ENCODE peak calls at places on chromosome 22, in four cellular contexts. M, R, Z and H are unnamed samples.

GRCh38 chr22:17827466-17827865 is 53.2 kb upstream of the BID start:
- DNase-seq in M (no peak), R (no peak), Z (no peak), H (no peak)

GRCh38 chr22:50507421-50507990 is at the start of gene LMF2:
- DNase-seq in M (peak), R (no peak), Z (peak), H (peak)

GRCh38 chr22:47540011-47540410 is 777.6 kb downstream of the TBC1D22A start:
- DNase-seq in M (no peak), R (no peak), Z (no peak), H (no peak)

GRCh38 chr22:20080776-20081654 is 974 bp downstream of the DGCR8 start:
- DNase-seq in M (peak), R (no peak), Z (peak), H (peak)

GRCh38 chr22:48832592-48832991 is 995.1 kb downstream of the BRD1 start:
- DNase-seq in M (no peak), R (no peak), Z (peak), H (no peak)

GRCh38 chr22:50220603-50221409 is 20.0 kb downstream of the SELENOO start:
- DNase-seq in M (no peak), R (no peak), Z (no peak), H (no peak)

GRCh38 chr22:43346521-43346929 is 3.4 kb upstream of the SCUBE1 start:
- DNase-seq in M (peak), R (no peak), Z (peak), H (peak)

GRCh38 chr22:39535302-39535805 is 2.8 kb upstream of the RPS19BP1 start:
- DNase-seq in M (no peak), R (no peak), Z (no peak), H (no peak)

GRCh38 chr22:39621826-39622225 is 51.3 kb downstream of the CACNA1I start:
- DNase-seq in M (no peak), R (no peak), Z (no peak), H (no peak)

GRCh38 chr22:46267431-46268279 is at the start of gene TTC38:
- DNase-seq in M (peak), R (no peak), Z (peak), H (peak)

GRCh38 chr22:50730013-50730891 is 7.8 kb upstream of the ACR start:
- DNase-seq in M (no peak), R (no peak), Z (no peak), H (no peak)

GRCh38 chr22:46866591-46866990 is 104.1 kb downstream of the TBC1D22A start:
- DNase-seq in M (no peak), R (no peak), Z (no peak), H (no peak)

GRCh38 chr22:19880786-19881569 is 26.3 kb upstream of the GNB1L start:
- DNase-seq in M (peak), R (no peak), Z (peak), H (peak)

GRCh38 chr22:30226192-30226832 is 20.2 kb downstream of the LIF start:
- DNase-seq in M (peak), R (no peak), Z (no peak), H (no peak)

GRCh38 chr22:17931400-17931825 is 92.9 kb downstream of the MICAL3 start:
- DNase-seq in M (no peak), R (no peak), Z (no peak), H (no peak)

GRCh38 chr22:40345801-40346177 is 511 bp upstream of the ADSL start:
- DNase-seq in M (peak), R (no peak), Z (peak), H (peak)

GRCh38 chr22:46942816-46943783 is 180.7 kb downstream of the TBC1D22A start:
- DNase-seq in M (no peak), R (no peak), Z (no peak), H (no peak)

GRCh38 chr22:30871391-30872281 is 96.9 kb downstream of the MORC2 start:
- DNase-seq in M (no peak), R (no peak), Z (no peak), H (no peak)

GRCh38 chr22:19387575-19387974 is 44.0 kb downstream of the HIRA start:
- DNase-seq in M (no peak), R (no peak), Z (no peak), H (no peak)

GRCh38 chr22:30015229-30015797 is 65.0 kb upstream of the HORMAD2 start:
- DNase-seq in M (no peak), R (no peak), Z (no peak), H (no peak)

GRCh38 chr22:36298601-36299000 is 45.7 kb downstream of the APOL1 start:
- DNase-seq in M (no peak), R (no peak), Z (no peak), H (no peak)

GRCh38 chr22:36299911-36300310 is 47.0 kb downstream of the APOL1 start:
- DNase-seq in M (no peak), R (no peak), Z (no peak), H (no peak)

GRCh38 chr22:36298118-36298517 is 45.2 kb downstream of the APOL1 start:
- DNase-seq in M (no peak), R (no peak), Z (no peak), H (no peak)

GRCh38 chr22:36300396-36301212 is 47.7 kb downstream of the APOL1 start:
- DNase-seq in M (no peak), R (no peak), Z (no peak), H (no peak)

GRCh38 chr22:36299295-36299694 is 46.4 kb downstream of the APOL1 start:
- DNase-seq in M (no peak), R (no peak), Z (no peak), H (no peak)
- TF ChIP-seq FOXM1 in M (no peak), R (no peak), Z (no peak), H (no peak)

DNA sequence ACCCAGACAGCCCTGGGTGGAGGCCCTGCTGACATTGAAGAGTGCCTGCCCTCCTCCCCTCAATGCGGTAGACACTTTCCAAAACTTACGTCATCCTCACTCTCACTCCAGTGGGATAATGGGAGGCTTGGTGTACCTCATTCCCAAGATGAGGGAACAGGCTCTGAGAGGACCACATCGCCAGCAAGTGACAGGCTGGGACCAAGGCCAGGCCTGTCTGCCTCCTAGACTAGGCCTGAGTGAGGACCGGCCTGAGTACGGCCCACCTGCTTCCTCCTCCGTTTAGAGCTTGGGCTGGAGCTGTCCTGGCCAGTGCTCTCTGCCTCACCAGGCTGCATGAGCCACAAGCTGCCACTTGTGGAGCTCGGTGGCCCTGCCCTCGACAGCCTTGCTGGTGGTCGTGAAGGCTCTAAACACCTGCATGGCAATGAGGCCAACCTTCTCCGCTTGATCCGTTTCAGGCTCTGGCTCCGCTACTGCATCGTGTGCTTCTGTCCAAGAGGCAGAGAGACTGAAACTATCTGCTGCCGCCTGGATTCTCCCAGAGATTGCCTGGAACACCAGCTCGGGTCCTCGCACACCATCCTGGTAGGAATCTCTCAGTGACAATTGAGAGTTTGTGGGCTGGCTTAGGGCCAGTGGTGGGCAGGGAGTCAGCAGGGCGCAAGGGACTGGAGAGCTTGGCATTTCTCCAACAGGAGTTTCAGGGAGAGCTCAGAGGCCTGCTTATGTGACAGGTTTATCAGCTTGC is 9.5 kb downstream of the LRRC75B start:
- DNase-seq in M (peak), R (no peak), Z (no peak), H (no peak)
- TF ChIP-seq TARDBP in M (no peak), R (no peak), Z (no peak), H (no peak)

DNA sequence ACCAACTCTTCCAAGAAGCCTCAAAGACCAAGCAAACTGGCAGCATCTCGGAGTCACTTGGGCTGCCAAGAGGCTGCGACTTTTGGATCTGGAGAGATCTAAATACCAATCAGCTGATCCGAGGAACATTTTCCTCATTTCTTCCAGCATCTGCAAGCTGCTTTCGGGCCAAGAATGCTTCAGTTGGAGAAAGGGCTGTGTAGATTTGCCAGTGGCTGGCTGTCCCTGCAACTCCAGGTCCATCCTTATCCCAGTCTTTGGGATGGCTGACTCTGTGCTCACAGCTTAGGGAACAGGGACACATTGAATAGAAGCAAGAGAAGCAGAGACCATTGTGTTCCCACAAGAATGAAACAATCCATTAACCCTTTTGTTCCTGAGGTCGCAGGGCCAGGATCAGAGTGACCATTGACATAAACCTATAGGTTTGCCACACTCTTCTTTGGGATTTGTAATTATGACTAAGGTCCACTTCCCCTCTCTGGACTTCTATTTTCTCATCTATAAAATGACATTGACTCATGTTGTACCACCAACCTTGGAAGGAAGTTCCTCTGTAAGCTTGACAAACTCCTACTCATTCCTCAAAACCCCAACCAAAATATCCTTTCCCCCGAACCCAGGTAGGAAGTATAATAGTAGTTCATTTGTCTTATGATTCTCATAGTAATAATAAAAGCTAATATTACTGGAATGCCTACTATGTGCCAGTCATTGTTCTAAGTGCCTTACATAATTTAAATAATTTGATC is 340.8 kb downstream of the MN1 start:
- DNase-seq in M (no peak), R (no peak), Z (no peak), H (no peak)
- TF ChIP-seq FOXM1 in M (no peak), R (no peak), Z (no peak), H (no peak)

DNA sequence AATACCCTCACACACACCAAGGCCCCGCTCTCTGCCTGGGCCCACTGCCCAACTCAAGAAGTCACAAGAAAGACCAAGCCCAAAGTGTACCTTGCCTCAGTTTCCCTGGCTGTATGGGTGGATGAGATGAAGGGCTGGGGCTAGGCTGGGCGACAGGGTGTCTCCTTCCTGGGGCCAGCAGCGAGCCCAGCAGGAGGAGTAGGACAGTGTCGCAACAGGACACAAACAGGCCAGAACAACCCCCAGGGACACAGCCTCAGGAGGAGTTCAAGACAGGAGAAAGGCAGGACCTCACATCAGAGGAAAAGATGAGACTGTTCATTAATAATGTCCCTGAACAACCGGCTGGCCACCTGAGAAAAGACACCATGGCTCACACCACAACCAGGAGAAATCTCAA is 13.3 kb downstream of the CSNK1E start:
- DNase-seq in M (no peak), R (no peak), Z (no peak), H (no peak)
- TF ChIP-seq TARDBP in M (no peak), R (no peak), Z (no peak), H (no peak)

GRCh38 chr22:25054943-25055511 is 102.5 kb downstream of the KIAA1671 start:
- DNase-seq in M (no peak), R (no peak), Z (no peak), H (no peak)
- TF ChIP-seq FOXM1 in M (no peak), R (no peak), Z (no peak), H (no peak)

GRCh38 chr22:45082795-45083194 is 73.0 kb upstream of the PHF21B start:
- DNase-seq in M (no peak), R (no peak), Z (peak), H (peak)

GRCh38 chr22:45077826-45078334 is 68.1 kb upstream of the PHF21B start:
- DNase-seq in M (no peak), R (no peak), Z (no peak), H (no peak)

GRCh38 chr22:45087802-45088201 is 75.9 kb upstream of the NUP50 start:
- DNase-seq in M (no peak), R (no peak), Z (no peak), H (no peak)

GRCh38 chr22:45084400-45084920 is 74.7 kb upstream of the PHF21B start:
- DNase-seq in M (no peak), R (no peak), Z (no peak), H (no peak)

GRCh38 chr22:45083659-45084305 is 74.0 kb upstream of the PHF21B start:
- DNase-seq in M (no peak), R (no peak), Z (no peak), H (no peak)
- TF ChIP-seq TARDBP in M (no peak), R (no peak), Z (no peak), H (no peak)

GRCh38 chr22:35400335-35400680 is 368 bp downstream of the MCM5 start:
- DNase-seq in M (no peak), R (no peak), Z (no peak), H (peak)
- TF ChIP-seq FOXM1 in M (no peak), R (no peak), Z (no peak), H (no peak)